ENCODE peak calls at places on chromosomes 12 and 14, in four cellular contexts. E is PC-9; B is naive thymus-derived CD4-positive, alpha-beta T cell; T is CD8-positive, alpha-beta memory T cell. A is an unnamed sample. For H3K4me1, the result is how much of the 10 kb centered on the place peaks cover.

GRCh38 chr14:64870160-64870559 is 9.5 kb downstream of the SPTB start:
- DNase-seq in E (no peak), B (no peak), T (no peak), A (no peak)

GRCh38 chr14:35146711-35147149 is 24.4 kb downstream of the PRORP start:
- DNase-seq in E (no peak), B (no peak), T (no peak), A (no peak)

GRCh38 chr12:21992823-21993222 is 51.6 kb upstream of the ABCC9 start:
- DNase-seq in E (no peak), B (no peak), T (no peak), A (no peak)

GRCh38 chr12:27966870-27967269 is 5.7 kb downstream of the PTHLH start:
- DNase-seq in E (peak), B (no peak), T (no peak), A (peak)

GRCh38 chr12:68856510-68856909 is 48.5 kb downstream of the MDM2 start:
- DNase-seq in E (no peak), B (no peak), T (no peak), A (no peak)

GRCh38 chr14:33871394-33871793 is 79.5 kb downstream of the EGLN3 start:
- DNase-seq in E (no peak), B (no peak), T (no peak), A (peak)

GRCh38 chr14:23055621-23056256 is 1.6 kb downstream of the CDH24 start:
- DNase-seq in E (no peak), B (no peak), T (no peak), A (no peak)

GRCh38 chr14:69812725-69813124 is 15.7 kb upstream of the SLC10A1 start:
- DNase-seq in E (no peak), B (no peak), T (no peak), A (peak)

GRCh38 chr14:95500772-95501401 is 15.6 kb downstream of the SYNE3 start:
- DNase-seq in E (no peak), B (no peak), T (no peak), A (no peak)

GRCh38 chr14:92538412-92539017 is 24.9 kb downstream of the RIN3 start:
- DNase-seq in E (no peak), B (no peak), T (no peak), A (no peak)

GRCh38 chr14:72552236-72552635 is 341.7 kb downstream of the DPF3 start:
- DNase-seq in E (no peak), B (no peak), T (no peak), A (no peak)

GRCh38 chr12:116278667-116279066 is 1.2 kb upstream of the MED13L start:
- DNase-seq in E (no peak), B (no peak), T (no peak), A (no peak)

GRCh38 chr14:100790785-100791667 is 34.9 kb upstream of the MEG3 start:
- DNase-seq in E (no peak), B (no peak), T (no peak), A (no peak)

GRCh38 chr12:84658877-84659276 is 253.7 kb downstream of the SLC6A15 start:
- DNase-seq in E (no peak), B (no peak), T (no peak), A (no peak)

GRCh38 chr14:55265197-55265596 is 6.0 kb upstream of the FBXO34 start:
- DNase-seq in E (no peak), B (no peak), T (no peak), A (no peak)

GRCh38 chr14:93794756-93795155 is 6.5 kb upstream of the PRIMA1 start:
- DNase-seq in E (no peak), B (no peak), T (no peak), A (no peak)

GRCh38 chr14:68549966-68550705 is 242.7 kb downstream of the ZFP36L1 start:
- DNase-seq in E (no peak), B (no peak), T (no peak), A (no peak)

GRCh38 chr12:52168019-52168717 is 23.6 kb downstream of the KRT80 start:
- DNase-seq in E (no peak), B (no peak), T (no peak), A (peak)

GRCh38 chr14:71243697-71244096 is 336.4 kb downstream of the PCNX1 start:
- DNase-seq in E (no peak), B (no peak), T (no peak), A (no peak)

GRCh38 chr12:110075880-110076279 is 27.6 kb upstream of the C12orf76 start:
- DNase-seq in E (no peak), B (no peak), T (no peak), A (no peak)

GRCh38 chr12:109768901-109769670 is 55.5 kb downstream of the FAM222A start:
- DNase-seq in E (no peak), B (no peak), T (no peak), A (no peak)

GRCh38 chr12:130687190-130687589 is 28.9 kb downstream of the RIMBP2 start:
- DNase-seq in E (no peak), B (no peak), T (no peak), A (no peak)

GRCh38 chr12:121057794-121058193 is 18.7 kb upstream of the OASL start:
- DNase-seq in E (no peak), B (no peak), T (no peak), A (no peak)

GRCh38 chr14:30921788-30922187 is 47.4 kb downstream of the COCH start:
- DNase-seq in E (no peak), B (no peak), T (no peak), A (no peak)

GRCh38 chr12:1922075-1922709 is 3.7 kb upstream of the CACNA2D4 start:
- DNase-seq in E (no peak), B (no peak), T (no peak), A (no peak)

GRCh38 chr12:49959570-49960473 is 1.9 kb upstream of the AQP5 start:
- DNase-seq in E (peak), B (no peak), T (no peak), A (no peak)

GRCh38 chr14:99946652-99947489 is 118.4 kb upstream of the EVL start:
- DNase-seq in E (no peak), B (peak), T (peak), A (peak)

GRCh38 chr12:12946686-12947355 is 5.1 kb downstream of the GPRC5D start:
- DNase-seq in E (no peak), B (no peak), T (no peak), A (no peak)

GRCh38 chr12:105355752-105356151 is 25.3 kb downstream of the C12orf75 start:
- DNase-seq in E (no peak), B (no peak), T (no peak), A (peak)

GRCh38 chr12:119157528-119157927 is 21.2 kb upstream of the HSPB8 start:
- DNase-seq in E (no peak), B (no peak), T (no peak), A (no peak)

GRCh38 chr12:48936379-48936979 is 11.2 kb upstream of the FKBP11 start:
- DNase-seq in E (no peak), B (peak), T (peak), A (peak)

GRCh38 chr14:100540141-100540925 is 46.9 kb downstream of the BEGAIN start:
- DNase-seq in E (no peak), B (no peak), T (no peak), A (peak)

GRCh38 chr12:48815281-48816110 is 2.8 kb upstream of the CACNB3 start:
- DNase-seq in E (peak), B (no peak), T (no peak), A (peak)

GRCh38 chr12:123748661-123749060 is 13.4 kb upstream of the DNAH10 start:
- DNase-seq in E (no peak), B (no peak), T (no peak), A (no peak)

GRCh38 chr12:51049525-51049924 is 1.4 kb downstream of the LETMD1 start:
- DNase-seq in E (no peak), B (no peak), T (no peak), A (no peak)
- H3K4me3 ChIP-seq in E (peak), B (peak), T (peak), A (peak)

GRCh38 chr14:38042356-38042755 is 165.3 kb upstream of the SSTR1 start:
- DNase-seq in E (peak), B (no peak), T (no peak), A (no peak)
- H3K4me1 ChIP-seq in E (under half), B (under half), T (under half), A (under half)

GRCh38 chr12:92928431-92928961 is 599 bp downstream of the EEA1 start:
- DNase-seq in E (no peak), B (peak), T (no peak), A (peak)

GRCh38 chr12:92926549-92926948 is 2.5 kb downstream of the EEA1 start:
- DNase-seq in E (no peak), B (no peak), T (no peak), A (no peak)

GRCh38 chr12:92927436-92928116 is 1.5 kb downstream of the EEA1 start:
- DNase-seq in E (peak), B (peak), T (peak), A (no peak)

GRCh38 chr12:92928962-92929915 is at the start of gene EEA1:
- DNase-seq in E (peak), B (peak), T (peak), A (peak)

DNA sequence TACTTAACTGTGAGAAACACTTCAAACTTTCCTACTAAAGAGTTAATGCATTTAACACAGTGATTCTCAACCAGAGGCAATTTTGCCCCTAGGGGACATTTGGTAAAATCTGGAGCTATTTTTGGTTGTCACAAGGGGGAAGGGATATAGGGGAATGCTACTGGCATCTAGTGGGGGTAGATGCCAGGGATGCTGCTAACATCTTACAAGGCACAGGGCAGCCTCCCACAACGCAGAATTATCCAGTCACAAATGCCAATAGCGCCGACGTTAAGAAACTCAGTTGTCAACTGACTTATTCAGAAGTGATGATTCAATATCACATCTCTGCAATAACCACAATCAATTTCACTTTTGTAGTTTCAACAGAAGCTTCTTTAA is 2.0 kb downstream of the EEA1 start:
- DNase-seq in E (peak), B (peak), T (peak), A (no peak)
- H3K4me3 ChIP-seq in E (peak), B (peak), T (no peak), A (peak)

GRCh38 chr12:64658892-64659481 is 48.7 kb downstream of the RASSF3 start:
- DNase-seq in E (no peak), B (no peak), T (no peak), A (no peak)
- H3K4me1 ChIP-seq in E (under half), B (under half), T (half or more), A (under half)

GRCh38 chr14:103130017-103130764 is 6.9 kb downstream of the TNFAIP2 start:
- DNase-seq in E (no peak), B (no peak), T (no peak), A (no peak)

GRCh38 chr14:103127861-103128598 is 4.8 kb downstream of the TNFAIP2 start:
- DNase-seq in E (peak), B (no peak), T (no peak), A (no peak)

GRCh38 chr14:103129301-103130016 is 6.2 kb downstream of the TNFAIP2 start:
- DNase-seq in E (peak), B (no peak), T (no peak), A (no peak)

GRCh38 chr14:103127356-103127755 is 4.1 kb downstream of the TNFAIP2 start:
- DNase-seq in E (peak), B (no peak), T (no peak), A (no peak)

DNA sequence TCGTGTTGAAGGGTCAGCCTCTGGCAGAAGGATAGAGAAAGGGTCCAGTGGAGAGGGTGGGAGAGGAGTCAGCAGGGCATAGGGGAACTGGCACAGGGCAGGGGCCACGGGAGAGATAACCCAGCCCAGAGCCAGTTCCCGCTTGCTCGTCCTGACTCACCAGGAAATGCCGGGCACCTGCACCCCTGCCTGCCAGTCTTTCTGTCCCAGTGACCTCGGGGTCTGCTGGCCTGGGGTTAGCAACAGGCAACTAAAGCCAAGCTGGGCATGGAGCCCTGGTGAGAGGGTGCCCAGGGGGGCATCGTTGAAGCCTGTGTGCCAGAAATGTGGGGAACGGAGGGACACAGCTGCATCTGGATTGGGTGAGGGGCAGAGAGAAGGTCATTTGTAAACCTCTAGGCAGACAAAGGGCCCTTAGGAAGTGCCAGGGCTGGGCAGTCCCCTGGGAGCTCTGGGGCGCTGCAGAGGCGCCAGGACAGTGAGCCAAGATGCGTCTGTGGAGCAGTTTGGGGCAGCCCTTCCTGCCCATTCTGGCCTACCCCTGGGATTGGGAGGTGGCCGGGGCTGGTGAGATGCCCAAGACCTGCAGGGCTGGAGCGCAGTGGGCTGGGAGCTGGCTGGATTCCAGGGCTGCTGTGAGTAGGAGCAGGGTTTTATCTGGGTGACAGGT is 5.5 kb downstream of the TNFAIP2 start:
- DNase-seq in E (peak), B (no peak), T (no peak), A (no peak)
- H3K4me3 ChIP-seq in E (peak), B (no peak), T (no peak), A (no peak)